ENCODE peak calls at places on chromosomes 16 and 17, in six cellular contexts. F is pancreas, Z is cardiac fibroblast, D is PC-3, Q is HFF-Myc, O is omental fat pad. C is an unnamed sample.

GRCh38 chr17:31391496-31391949 is at the start of gene RAB11FIP4:
- DNase-seq in D (no peak), F (no peak), O (no peak), Z (no peak), Q (no peak), C (no peak)

GRCh38 chr17:82972836-82973372 is 106.5 kb upstream of the METRNL start:
- DNase-seq in F (no peak), Q (no peak), O (no peak), D (no peak), Z (no peak), C (no peak)

GRCh38 chr16:84751947-84752346 is 52.1 kb downstream of the USP10 start:
- DNase-seq in O (no peak), Q (no peak), D (peak), F (no peak), Z (peak), C (peak)

GRCh38 chr16:3328104-3328503 is 22.8 kb downstream of the ZNF75A start:
- DNase-seq in Z (no peak), O (no peak), Q (no peak), F (no peak), D (no peak), C (no peak)

GRCh38 chr17:48012151-48012520 is 25.5 kb downstream of the COPZ2 start:
- DNase-seq in F (peak), Z (no peak), Q (peak), O (no peak), D (peak), C (no peak)

GRCh38 chr16:9854665-9855064 is 327.6 kb downstream of the GRIN2A start:
- DNase-seq in O (no peak), F (no peak), Z (peak), Q (no peak), D (peak), C (no peak)

GRCh38 chr16:11610580-11610979 is 23.9 kb upstream of the LITAF start:
- DNase-seq in Z (no peak), Q (no peak), D (no peak), F (no peak), O (no peak), C (no peak)

GRCh38 chr17:81429353-81429774 is 34.1 kb downstream of the BAHCC1 start:
- DNase-seq in D (peak), Q (no peak), Z (peak), F (peak), O (no peak), C (peak)

GRCh38 chr17:75872434-75873351 is 5.7 kb downstream of the TRIM47 start:
- DNase-seq in D (peak), Q (no peak), F (no peak), O (no peak), Z (peak), C (peak)

GRCh38 chr16:67460168-67460567 is 20.8 kb downstream of the ATP6V0D1 start:
- DNase-seq in Z (no peak), O (no peak), D (no peak), Q (no peak), F (no peak), C (no peak)

GRCh38 chr17:6573982-6574688 is 17.8 kb upstream of the PITPNM3 start:
- DNase-seq in D (no peak), Q (no peak), Z (no peak), F (no peak), O (no peak), C (no peak)

GRCh38 chr17:6575596-6575988 is 19.2 kb upstream of the PITPNM3 start:
- DNase-seq in Q (no peak), F (no peak), D (no peak), O (no peak), Z (no peak), C (no peak)

GRCh38 chr17:6572997-6573396 is 16.6 kb upstream of the PITPNM3 start:
- DNase-seq in Z (no peak), F (no peak), Q (no peak), O (no peak), D (no peak), C (no peak)

GRCh38 chr17:6576038-6576437 is 19.7 kb upstream of the PITPNM3 start:
- DNase-seq in Z (no peak), D (no peak), Q (no peak), F (no peak), O (no peak), C (no peak)

GRCh38 chr17:6574689-6575595 is 18.6 kb upstream of the PITPNM3 start:
- DNase-seq in D (no peak), Z (peak), O (no peak), F (no peak), Q (peak), C (peak)
- TF ChIP-seq CTCF in D (no peak), Z (peak), O (no peak), F (no peak), Q (no peak), C (no peak)

GRCh38 chr16:66274335-66275110 is 92.0 kb upstream of the CDH5 start:
- DNase-seq in Z (peak), Q (no peak), F (no peak), O (no peak), D (peak), C (peak)

GRCh38 chr16:66277311-66278070 is 89.0 kb upstream of the CDH5 start:
- DNase-seq in O (no peak), Z (no peak), D (no peak), F (no peak), Q (no peak), C (no peak)

GRCh38 chr16:66278111-66278531 is 88.4 kb upstream of the CDH5 start:
- DNase-seq in F (no peak), D (peak), Q (no peak), O (no peak), Z (no peak), C (no peak)

GRCh38 chr16:66275795-66276428 is 90.6 kb upstream of the CDH5 start:
- DNase-seq in D (peak), F (no peak), O (no peak), Z (peak), Q (no peak), C (peak)

DNA sequence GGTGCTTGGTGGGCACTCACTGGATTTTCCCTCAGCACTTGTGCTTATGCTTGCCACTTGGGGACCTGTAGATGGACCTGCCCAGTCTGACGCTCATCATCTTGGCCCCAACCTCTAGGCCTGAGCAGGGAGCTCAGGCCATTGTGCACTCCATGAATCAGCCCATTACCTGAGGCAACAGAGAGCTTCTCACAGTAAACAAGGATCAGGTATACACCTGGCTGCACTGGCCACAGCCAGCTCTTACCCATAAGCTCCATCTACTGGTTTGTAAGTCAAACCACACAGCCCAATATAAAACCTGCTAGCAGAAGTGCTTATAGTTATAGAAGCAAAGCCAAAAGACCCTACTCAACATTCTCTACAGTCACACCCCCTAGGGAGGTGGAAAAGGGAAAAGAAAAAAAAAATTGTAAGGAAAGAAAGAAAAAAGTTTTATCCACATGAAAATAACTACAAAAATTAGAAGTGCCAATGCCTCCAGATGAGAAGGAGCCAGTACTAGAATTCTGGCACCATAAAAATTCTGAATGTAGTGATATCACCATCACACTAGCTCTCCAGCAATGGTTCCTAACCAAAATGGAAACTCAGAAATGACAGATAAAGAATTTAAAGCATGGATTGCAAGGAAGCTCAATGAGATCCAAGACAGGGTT is 87.8 kb upstream of the CDH5 start:
- DNase-seq in D (peak), Q (no peak), Z (no peak), O (no peak), F (no peak), C (no peak)
- TF ChIP-seq CTCF in D (peak), Q (no peak), Z (no peak), O (no peak), F (no peak), C (peak)

DNA sequence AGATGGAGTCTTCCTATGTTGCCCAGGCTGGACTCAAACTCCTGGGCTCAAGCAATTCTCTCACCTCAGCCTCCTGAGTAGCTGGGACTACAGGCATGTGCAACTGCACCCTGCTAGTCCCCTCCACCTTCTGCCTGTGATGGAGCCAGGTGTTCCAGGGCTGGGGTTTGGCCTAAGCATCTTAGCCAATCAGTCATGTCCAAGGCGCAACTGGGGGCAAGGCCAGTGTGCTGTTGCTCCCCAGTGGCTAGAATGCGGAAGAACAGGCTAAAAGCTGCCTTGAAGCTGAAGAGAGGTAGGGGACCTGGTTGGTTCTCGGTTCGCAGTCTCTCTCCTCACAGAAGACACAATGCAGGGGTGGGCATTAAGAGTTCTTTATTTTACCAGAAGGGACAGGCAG is 18.6 kb downstream of the FLOT2 start:
- DNase-seq in Z (peak), F (no peak), O (no peak), Q (no peak), D (peak), C (peak)
- TF ChIP-seq CTCF in Z (peak), F (no peak), O (no peak), Q (peak), D (peak), C (peak)

GRCh38 chr17:43330876-43331639 is 67.7 kb upstream of the ARL4D start:
- DNase-seq in O (no peak), Z (no peak), D (no peak), Q (no peak), F (no peak), C (no peak)
- TF ChIP-seq CTCF in O (no peak), Z (peak), D (no peak), Q (no peak), F (no peak), C (peak)

GRCh38 chr17:42675984-42676423 is 790 bp downstream of the PLEKHH3 start:
- DNase-seq in O (no peak), Q (no peak), Z (peak), D (peak), F (peak), C (peak)
- TF ChIP-seq CTCF in O (no peak), Q (no peak), Z (no peak), D (no peak), F (no peak), C (no peak)

DNA sequence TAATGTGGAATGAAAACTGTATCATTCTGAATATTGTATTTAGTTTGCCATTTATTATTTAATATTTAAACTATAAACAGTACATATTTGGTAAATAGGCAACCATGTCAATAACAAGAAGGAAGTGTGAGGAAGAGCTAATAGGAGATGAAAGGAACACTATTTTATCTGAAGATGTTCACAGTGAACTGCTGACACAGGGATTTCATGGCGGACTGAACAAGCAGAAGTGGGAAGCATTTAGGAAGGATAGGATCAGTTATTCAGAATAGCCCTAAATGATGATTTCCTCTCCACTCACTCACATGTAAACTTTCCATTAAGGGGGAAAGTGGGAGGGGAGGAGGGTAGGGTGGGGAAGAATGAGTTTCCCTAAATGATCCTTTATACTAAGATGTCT is 682.4 kb downstream of the TOX3 start:
- DNase-seq in F (no peak), D (no peak), O (no peak), Q (no peak), Z (no peak), C (no peak)
- TF ChIP-seq CTCF in F (no peak), D (no peak), O (no peak), Q (no peak), Z (no peak), C (no peak)

DNA sequence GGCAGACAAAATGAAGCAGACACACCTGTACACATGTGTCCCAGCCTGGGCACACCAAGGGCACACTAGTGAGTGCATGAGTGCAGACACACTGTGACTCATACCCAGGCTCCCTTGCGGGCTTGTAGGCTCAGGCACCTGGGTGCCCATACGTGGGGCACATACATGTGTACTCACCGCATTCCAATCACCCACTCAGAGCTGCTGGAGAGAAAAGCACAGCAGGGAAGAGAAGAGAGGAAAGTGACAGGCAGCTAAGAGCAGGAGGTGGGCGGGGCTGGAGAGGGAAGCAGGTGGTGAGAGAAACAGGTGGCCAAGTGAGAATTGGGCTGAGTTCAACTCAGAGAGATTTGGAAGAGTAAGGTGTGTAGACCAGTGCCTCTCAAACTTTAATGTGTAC is 54.0 kb downstream of the TMEM132E start:
- DNase-seq in Q (no peak), O (no peak), F (no peak), Z (no peak), D (no peak), C (no peak)
- TF ChIP-seq CTCF in Q (no peak), O (no peak), F (no peak), Z (no peak), D (no peak), C (no peak)

DNA sequence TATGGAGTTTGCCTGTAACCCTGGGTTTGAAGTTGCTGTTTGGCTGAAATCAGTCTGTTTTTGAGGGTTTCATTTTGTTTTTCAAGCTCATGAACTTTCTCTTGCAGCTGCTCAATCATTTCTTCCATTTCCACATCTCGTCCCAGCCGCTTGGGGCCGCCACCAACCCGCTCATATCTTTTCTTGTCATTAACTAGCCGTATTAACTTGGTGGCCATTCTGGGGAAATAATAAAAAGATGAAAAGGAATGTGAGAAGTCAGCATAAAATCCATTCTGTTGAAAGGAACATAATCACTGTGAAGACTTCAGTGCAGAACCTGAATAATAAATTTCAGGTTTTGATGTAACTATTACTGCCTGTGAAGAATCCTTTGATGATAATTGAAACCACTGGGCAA is 11.5 kb downstream of the RPGRIP1L start:
- DNase-seq in Q (no peak), D (peak), O (no peak), F (no peak), Z (peak), C (no peak)
- TF ChIP-seq CTCF in Q (no peak), D (peak), O (no peak), F (no peak), Z (no peak), C (no peak)

DNA sequence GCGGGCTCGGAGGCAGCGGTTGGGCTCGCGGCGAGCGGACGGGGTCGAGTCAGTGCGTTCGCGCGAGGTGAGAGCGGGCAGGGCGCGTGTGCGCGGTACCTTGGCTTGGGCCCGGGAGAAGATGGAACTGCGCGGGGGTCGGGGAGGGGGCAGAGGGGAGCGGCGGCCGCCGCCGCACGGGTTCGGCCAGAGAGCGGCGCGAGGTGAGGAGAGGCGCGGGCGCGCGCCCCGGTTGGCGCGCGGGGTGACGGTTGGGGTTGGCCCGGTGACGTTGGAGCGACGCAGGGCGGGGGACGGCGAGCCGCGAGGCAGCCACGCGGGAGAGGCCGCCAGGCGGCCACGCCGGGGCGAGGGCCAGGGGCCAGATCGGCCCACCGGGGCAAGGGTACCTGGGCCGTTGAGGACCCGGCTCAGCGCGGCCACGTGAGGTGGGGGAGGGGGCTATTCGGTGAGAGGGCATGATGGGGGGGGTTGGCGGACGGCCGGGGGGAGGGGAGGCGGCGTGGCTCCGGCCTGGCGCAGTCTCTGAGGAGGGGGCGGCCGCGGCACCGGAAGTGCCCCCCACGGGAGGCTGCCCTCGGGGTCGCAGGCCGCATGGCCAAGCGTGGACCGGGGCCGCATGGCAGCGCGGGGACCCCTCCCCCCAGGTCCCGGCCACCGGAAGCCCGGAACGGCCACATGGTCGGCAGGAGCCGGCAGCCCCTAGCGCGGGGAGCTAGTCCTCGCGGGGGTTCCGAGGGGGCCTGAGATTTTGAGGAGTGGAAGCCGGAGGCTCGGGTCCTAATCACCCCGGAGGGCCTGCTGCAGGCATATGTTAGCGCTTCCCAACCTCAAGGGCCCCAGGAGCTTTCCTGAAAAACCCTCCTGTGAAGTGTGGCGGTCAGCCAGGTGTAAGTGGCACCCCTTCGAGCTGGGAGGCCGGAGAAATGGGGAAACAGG is 527 bp downstream of the EIF5A start:
- DNase-seq in Z (peak), F (peak), O (no peak), Q (no peak), D (peak), C (no peak)
- TF ChIP-seq CTCF in Z (no peak), F (no peak), O (no peak), Q (no peak), D (no peak), C (peak)

DNA sequence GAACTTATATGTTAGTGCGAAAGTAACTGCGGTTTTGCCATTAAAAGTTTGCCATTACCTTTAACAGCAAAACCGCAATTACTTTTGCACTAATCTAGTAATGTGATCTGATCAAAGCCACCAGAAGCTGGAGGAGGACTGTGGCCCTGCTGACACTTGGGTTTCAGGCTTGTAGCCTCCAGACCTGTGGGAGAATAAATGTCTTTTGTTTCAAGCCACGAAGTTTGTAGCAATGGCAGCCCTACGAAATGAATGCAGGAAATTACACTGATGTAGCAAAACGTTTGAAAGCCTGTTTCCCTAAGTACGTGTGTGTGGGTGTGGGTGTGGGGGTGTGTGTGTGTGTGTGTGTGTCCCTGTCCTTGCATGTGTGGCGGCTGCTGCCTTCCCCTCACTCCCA is 66.6 kb downstream of the WSB1 start:
- DNase-seq in D (no peak), Z (no peak), F (no peak), O (no peak), Q (no peak), C (no peak)
- TF ChIP-seq CTCF in D (no peak), Z (no peak), F (no peak), O (no peak), Q (no peak), C (no peak)